ENCODE peak calls at places on chromosomes 3 and 15, in ten cellular contexts. O, L, B, G, P, A, M, D, U and Q are unnamed samples.

GRCh38 chr3:128878556-128879124 is 780 bp upstream of the ACAD9 start:
- DNase-seq in P (no peak), M (peak; percentile 77), A (no peak), U (no peak), O (peak; percentile 38), B (no peak), D (peak; percentile 26), L (peak; percentile 61), G (no peak), Q (peak; percentile 68)

GRCh38 chr3:7075901-7076300 is 215.0 kb downstream of the GRM7 start:
- DNase-seq in P (no peak), A (no peak), G (no peak), U (no peak), L (no peak), M (no peak), B (no peak), O (no peak), D (no peak), Q (no peak)

GRCh38 chr3:72152551-72153476 is 367.9 kb upstream of the PROK2 start:
- DNase-seq in B (peak; percentile 88), M (peak; percentile 69), O (peak; percentile 84), D (peak; percentile 67), G (peak; percentile 75), A (peak; percentile 85), U (peak; percentile 36), L (peak; percentile 89), P (no peak), Q (no peak)

GRCh38 chr15:65355173-65355982 is 22.4 kb downstream of the IGDCC3 start:
- DNase-seq in G (no peak), B (no peak), P (no peak), D (no peak), L (peak; percentile 40), O (no peak), M (no peak), U (no peak), A (no peak), Q (peak; percentile 61)

GRCh38 chr15:62565620-62566019 is 400.5 kb upstream of the C2CD4B start:
- DNase-seq in A (no peak), L (no peak), B (no peak), D (no peak), P (no peak), O (no peak), G (no peak), M (no peak), U (no peak), Q (no peak)

GRCh38 chr15:41640985-41641384 is 19.2 kb upstream of the MGA start:
- DNase-seq in P (no peak), A (no peak), M (no peak), L (no peak), D (no peak), O (no peak), B (no peak), G (no peak), U (no peak), Q (no peak)

GRCh38 chr15:87826119-87826730 is 430.3 kb downstream of the NTRK3 start:
- DNase-seq in P (no peak), O (no peak), M (no peak), L (no peak), U (no peak), A (no peak), D (no peak), B (no peak), G (no peak), Q (peak; percentile 5)

GRCh38 chr3:111999924-112000835 is 1.5 kb downstream of the TAGLN3 start:
- DNase-seq in P (no peak), L (no peak), M (peak; percentile 19), A (no peak), D (no peak), U (no peak), O (no peak), G (no peak), B (no peak), Q (no peak)

GRCh38 chr3:46564190-46565112 is 1.7 kb downstream of the LRRC2 start:
- DNase-seq in B (no peak), L (no peak), O (peak; percentile 88), U (no peak), G (peak; percentile 36), D (no peak), P (no peak), M (no peak), A (no peak), Q (no peak)

GRCh38 chr15:25345943-25346342 is 92.9 kb downstream of the UBE3A start:
- DNase-seq in U (no peak), G (peak; percentile 52), M (peak; percentile 4), D (peak; percentile 4), B (no peak), P (no peak), A (peak; percentile 47), O (peak; percentile 80), L (no peak), Q (peak; percentile 50)

GRCh38 chr3:14532691-14533456 is 7.3 kb downstream of the GRIP2 start:
- DNase-seq in L (peak; percentile 71), M (no peak), U (no peak), A (peak; percentile 66), B (no peak), O (peak; percentile 59), D (no peak), P (no peak), G (peak; percentile 62), Q (no peak)

GRCh38 chr3:66312039-66312438 is 91.2 kb downstream of the SLC25A26 start:
- DNase-seq in P (no peak), A (no peak), L (no peak), D (no peak), G (no peak), U (no peak), M (no peak), B (no peak), O (no peak), Q (no peak)

GRCh38 chr15:81633889-81634288 is 259.9 kb upstream of the TMC3 start:
- DNase-seq in G (no peak), O (no peak), P (no peak), L (no peak), M (no peak), U (peak; percentile 7), D (no peak), B (no peak), A (no peak), Q (no peak)

GRCh38 chr3:43389388-43390254 is 103.3 kb downstream of the SNRK start:
- DNase-seq in G (no peak), L (no peak), O (peak; percentile 60), P (peak; percentile 63), D (peak; percentile 45), A (no peak), M (peak; percentile 88), U (no peak), B (peak; percentile 57), Q (peak; percentile 87)

GRCh38 chr3:12815719-12816118 is 19.2 kb downstream of the CAND2 start:
- DNase-seq in A (no peak), U (no peak), L (no peak), G (no peak), D (no peak), B (no peak), P (no peak), O (no peak), M (no peak), Q (no peak)
- TF ChIP-seq CTCF in A (no peak), U (no peak), L (no peak), G (no peak), D (no peak), B (no peak), P (no peak), O (no peak), M (no peak), Q (no peak)

GRCh38 chr15:90044916-90045371 is 43.8 kb downstream of the ZNF710 start:
- DNase-seq in A (no peak), P (no peak), D (no peak), M (no peak), B (no peak), L (no peak), U (no peak), O (no peak), G (no peak), Q (no peak)

GRCh38 chr15:90042766-90043525 is 41.8 kb downstream of the ZNF710 start:
- DNase-seq in G (no peak), A (no peak), U (no peak), O (no peak), B (no peak), P (no peak), D (no peak), L (no peak), M (no peak), Q (no peak)

GRCh38 chr15:90046289-90046688 is 45.2 kb downstream of the ZNF710 start:
- DNase-seq in B (no peak), P (no peak), L (no peak), U (no peak), G (no peak), M (no peak), A (no peak), D (no peak), O (no peak), Q (no peak)

GRCh38 chr15:90044191-90044590 is 43.1 kb downstream of the ZNF710 start:
- DNase-seq in G (no peak), L (no peak), A (no peak), D (no peak), M (no peak), P (no peak), U (no peak), O (no peak), B (no peak), Q (no peak)

GRCh38 chr15:90043611-90044010 is 42.5 kb downstream of the ZNF710 start:
- DNase-seq in U (no peak), L (no peak), A (no peak), B (no peak), G (no peak), P (no peak), O (no peak), M (no peak), D (no peak), Q (no peak)
- H3K27ac ChIP-seq in U (no peak overlapping the region), L (no peak overlapping the region), A (no peak overlapping the region), B (no peak overlapping the region), G (no peak overlapping the region), P (no peak overlapping the region), O (no peak overlapping the region), M (no peak overlapping the region), D (no peak overlapping the region), Q (no peak overlapping the region)

GRCh38 chr3:134482622-134483021 is 3.2 kb downstream of the ANAPC13 start:
- DNase-seq in D (no peak), L (no peak), G (no peak), U (no peak), A (no peak), B (no peak), P (no peak), O (no peak), M (no peak), Q (no peak)
- H3K4me3 ChIP-seq in D (no peak overlapping the region), L (no peak overlapping the region), G (no peak overlapping the region), U (no peak overlapping the region), A (no peak overlapping the region), B (no peak overlapping the region), P (no peak overlapping the region), O (no peak overlapping the region), M (no peak overlapping the region), Q (no peak overlapping the region)

DNA sequence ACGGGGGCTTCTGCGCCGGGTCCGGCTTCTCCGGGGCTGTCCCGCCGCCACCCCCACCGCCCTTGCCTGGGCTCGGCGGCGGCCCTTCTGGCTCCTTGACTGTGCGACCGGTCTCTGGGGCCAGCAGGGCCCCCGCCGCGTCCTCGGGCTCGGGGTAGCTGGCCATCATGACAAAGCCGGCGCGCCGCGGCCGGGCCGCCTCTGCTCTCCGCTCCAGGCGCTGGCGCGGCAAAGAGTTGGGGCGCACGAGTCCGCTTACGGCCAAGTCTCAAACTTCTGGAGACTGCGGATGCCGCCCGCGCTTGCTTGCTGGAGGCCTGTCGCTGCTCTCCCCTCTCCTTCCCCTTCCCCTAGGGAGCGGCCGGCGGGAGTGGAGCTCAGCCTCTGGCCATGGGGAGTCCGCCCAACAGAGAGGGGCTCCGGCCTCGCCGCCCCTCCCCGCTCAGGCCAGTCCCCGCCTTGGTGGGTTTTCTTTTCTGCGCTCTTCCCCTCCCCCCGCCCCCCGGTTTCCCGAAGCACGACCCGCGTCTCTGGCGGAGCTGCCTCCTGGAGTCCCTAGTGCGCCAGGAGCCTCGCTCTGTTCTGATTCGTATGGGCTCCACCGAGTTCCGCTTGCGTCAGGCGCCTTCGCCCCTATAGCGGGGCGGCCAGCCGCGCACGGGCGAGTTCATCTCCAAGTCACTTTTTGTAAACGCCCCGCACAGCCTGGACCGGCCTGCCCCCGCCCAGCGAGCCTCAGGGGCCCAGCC is at the start of the genes FOXL2 and FOXL2NB:
- DNase-seq in P (no peak), D (no peak), M (peak; percentile 48), U (peak; percentile 67), B (no peak), A (no peak), G (peak; percentile 21), O (no peak), L (peak; percentile 47), Q (peak; percentile 71)
- TF ChIP-seq CTCF in P (no peak), D (no peak), M (no peak), U (no peak), B (no peak), A (no peak), G (no peak), O (no peak), L (no peak), Q (no peak)